ENCODE peak calls at places on chromosomes 3 and 15, in four cellular contexts. Y is K562, A is HepG2, E is GM12878. B is an unnamed sample.

GRCh38 chr3:188052229-188052965 is 101.6 kb upstream of the LPP start:
- DNase-seq in Y (no peak), A (peak), E (no peak), B (no peak)

GRCh38 chr15:23447107-23447500 is at the start of gene GOLGA6L2:
- DNase-seq in E (no peak), A (no peak), Y (peak), B (no peak)

GRCh38 chr15:89167267-89168176 is 53.9 kb downstream of the RLBP1 start:
- DNase-seq in A (peak), Y (peak), E (peak), B (peak)

GRCh38 chr15:62802612-62803011 is 239.9 kb upstream of the TPM1 start:
- DNase-seq in A (no peak), Y (no peak), E (no peak), B (no peak)

GRCh38 chr3:41188291-41188690 is 11.0 kb upstream of the CTNNB1 start:
- DNase-seq in E (no peak), A (no peak), Y (no peak), B (no peak)

GRCh38 chr15:56351957-56352506 is 13.2 kb upstream of the TEX9 start:
- DNase-seq in E (no peak), A (no peak), Y (no peak), B (no peak)

GRCh38 chr15:28111552-28111951 is 12.4 kb upstream of the OCA2 start:
- DNase-seq in A (no peak), E (no peak), Y (no peak), B (no peak)

GRCh38 chr15:49860101-49860500 is 239.3 kb downstream of the DTWD1 start:
- DNase-seq in A (no peak), Y (no peak), E (no peak), B (no peak)

GRCh38 chr3:196193738-196194541 is 17.3 kb downstream of the ZDHHC19 start:
- DNase-seq in Y (peak), E (no peak), A (no peak), B (no peak)

GRCh38 chr3:72818915-72819314 is 29.3 kb downstream of the SHQ1 start:
- DNase-seq in A (no peak), Y (no peak), E (no peak), B (no peak)

GRCh38 chr15:75347222-75348033 is 589 bp downstream of the NEIL1 start:
- DNase-seq in Y (peak), E (no peak), A (no peak), B (no peak)

GRCh38 chr3:101143002-101143401 is 149.8 kb upstream of the ABI3BP start:
- DNase-seq in A (no peak), E (no peak), Y (no peak), B (no peak)

GRCh38 chr15:91113036-91113435 is 13.0 kb downstream of the SV2B start:
- DNase-seq in Y (no peak), A (no peak), E (no peak), B (no peak)

GRCh38 chr15:30953731-30954378 is 37.6 kb downstream of the MTMR10 start:
- DNase-seq in A (no peak), Y (peak), E (no peak), B (peak)

GRCh38 chr3:196694202-196694638 is 17.8 kb downstream of the CEP19 start:
- DNase-seq in Y (no peak), E (no peak), A (no peak), B (peak)

GRCh38 chr3:27681249-27681748 is 40.8 kb downstream of the EOMES start:
- DNase-seq in E (peak), Y (peak), A (peak), B (peak)

GRCh38 chr3:103585809-103586208 is 1151.0 kb downstream of the ZPLD1 start:
- DNase-seq in Y (no peak), E (no peak), A (no peak), B (no peak)

GRCh38 chr3:197682713-197683112 is 54.0 kb downstream of the RUBCN start:
- DNase-seq in Y (no peak), E (no peak), A (no peak), B (no peak)

GRCh38 chr15:88708256-88709054 is 69.6 kb downstream of the ISG20 start:
- DNase-seq in A (no peak), Y (no peak), E (no peak), B (no peak)

GRCh38 chr3:191105418-191105817 is 93.6 kb upstream of the OSTN start:
- DNase-seq in A (no peak), Y (no peak), E (no peak), B (no peak)

GRCh38 chr3:98680723-98681122 is 82.4 kb upstream of the ST3GAL6 start:
- DNase-seq in Y (no peak), E (no peak), A (no peak), B (no peak)

GRCh38 chr15:25238126-25238525 is 200.7 kb downstream of the UBE3A start:
- DNase-seq in E (no peak), A (no peak), Y (no peak), B (no peak)

DNA sequence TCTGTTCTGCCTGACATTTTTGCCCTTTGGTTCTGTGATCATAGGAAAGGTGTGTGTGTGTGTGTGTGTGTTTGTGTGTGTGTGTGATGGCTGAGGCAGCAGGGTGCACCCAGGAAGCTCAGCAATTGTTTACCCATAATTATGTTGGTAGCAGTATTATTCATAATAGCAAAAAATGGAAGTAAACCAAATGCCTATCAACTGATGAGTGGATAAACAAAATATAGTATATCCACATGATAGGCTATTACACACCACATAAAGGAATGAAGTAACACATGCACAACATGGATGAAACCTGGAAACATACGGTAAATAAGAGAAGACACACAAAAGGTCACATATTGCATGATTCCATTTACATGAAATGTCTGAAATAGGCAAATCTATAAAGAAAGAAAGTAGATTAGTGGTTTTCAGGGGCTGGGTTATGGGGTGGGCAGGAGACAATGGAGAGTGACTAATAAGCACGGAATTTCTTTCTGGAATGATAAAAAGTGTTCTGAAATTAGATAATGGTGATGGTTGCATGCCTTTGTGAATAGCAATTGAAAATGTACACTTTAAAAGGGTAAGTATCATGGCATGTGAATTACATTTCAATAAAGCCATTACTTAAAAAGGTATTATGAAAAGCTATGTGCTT is 167.2 kb downstream of the POLR2M start:
- DNase-seq in A (no peak), E (no peak), Y (no peak), B (no peak)
- TF ChIP-seq POLR2AphosphoS2 in A (no peak), E (no peak), Y (no peak), B (no peak)

GRCh38 chr15:65829150-65829764 is 37.2 kb upstream of the DENND4A start:
- DNase-seq in A (peak), Y (peak), E (no peak), B (peak)
- TF ChIP-seq POLR2AphosphoS2 in A (no peak), Y (no peak), E (no peak), B (no peak)

GRCh38 chr15:99618941-99619411 is 53.2 kb downstream of the MEF2A start:
- DNase-seq in A (no peak), Y (no peak), E (no peak), B (no peak)
- TF ChIP-seq POLR2AphosphoS2 in A (no peak), Y (no peak), E (no peak), B (no peak)

GRCh38 chr3:194197981-194198695 is 62.2 kb downstream of the HES1 start:
- DNase-seq in E (no peak), A (no peak), Y (no peak), B (no peak)
- TF ChIP-seq POLR2AphosphoS2 in E (no peak), A (no peak), Y (no peak), B (no peak)